ENCODE peak calls at places on chromosomes 12 and 14, in nine cellular contexts. One of them, this sample, is unnamed. For H3K9me3 and H3K4me1, the result is how much of the 10 kb centered on the place peaks cover.

GRCh38 chr14:100849432-100849831 is 23.5 kb downstream of the MEG3 start:
- DNase-seq in sigmoid colon: no peak
- DNase-seq in fibroblast of lung: peak
- DNase-seq in ovary: no peak
- DNase-seq in A549: no peak
- DNase-seq in stomach: no peak
- DNase-seq in K562: no peak
- DNase-seq in heart right ventricle: no peak
- DNase-seq in CD4-positive, CD25-positive, alpha-beta regulatory T cell: no peak
- DNase-seq in this sample: no peak

GRCh38 chr14:24813089-24813815 is 179.3 kb upstream of the GZMB start:
- DNase-seq in stomach: no peak
- DNase-seq in heart right ventricle: no peak
- DNase-seq in sigmoid colon: no peak
- DNase-seq in fibroblast of lung: no peak
- DNase-seq in A549: no peak
- DNase-seq in CD4-positive, CD25-positive, alpha-beta regulatory T cell: no peak
- DNase-seq in K562: no peak
- DNase-seq in ovary: no peak
- DNase-seq in this sample: no peak

GRCh38 chr14:54048311-54048710 is 91.7 kb upstream of the BMP4 start:
- DNase-seq in sigmoid colon: no peak
- DNase-seq in ovary: no peak
- DNase-seq in stomach: no peak
- DNase-seq in K562: no peak
- DNase-seq in CD4-positive, CD25-positive, alpha-beta regulatory T cell: no peak
- DNase-seq in heart right ventricle: no peak
- DNase-seq in A549: no peak
- DNase-seq in fibroblast of lung: no peak
- DNase-seq in this sample: no peak

GRCh38 chr14:102028733-102029132 is 58.1 kb downstream of the HSP90AA1 start:
- DNase-seq in CD4-positive, CD25-positive, alpha-beta regulatory T cell: no peak
- DNase-seq in fibroblast of lung: peak
- DNase-seq in heart right ventricle: no peak
- DNase-seq in A549: no peak
- DNase-seq in K562: no peak
- DNase-seq in sigmoid colon: no peak
- DNase-seq in ovary: no peak
- DNase-seq in stomach: no peak
- DNase-seq in this sample: no peak

GRCh38 chr12:65858831-65859230 is 34.5 kb downstream of the HMGA2 start:
- DNase-seq in ovary: no peak
- DNase-seq in heart right ventricle: no peak
- DNase-seq in A549: no peak
- DNase-seq in sigmoid colon: no peak
- DNase-seq in K562: no peak
- DNase-seq in stomach: no peak
- DNase-seq in CD4-positive, CD25-positive, alpha-beta regulatory T cell: no peak
- DNase-seq in fibroblast of lung: peak
- DNase-seq in this sample: no peak

GRCh38 chr12:55746147-55746912 is 3.4 kb downstream of the GDF11 start:
- DNase-seq in heart right ventricle: no peak
- DNase-seq in ovary: no peak
- DNase-seq in A549: no peak
- DNase-seq in sigmoid colon: peak
- DNase-seq in CD4-positive, CD25-positive, alpha-beta regulatory T cell: no peak
- DNase-seq in stomach: no peak
- DNase-seq in fibroblast of lung: peak
- DNase-seq in K562: no peak
- DNase-seq in this sample: no peak

GRCh38 chr14:26216797-26217196 is 381.0 kb downstream of the NOVA1 start:
- DNase-seq in sigmoid colon: no peak
- DNase-seq in ovary: no peak
- DNase-seq in A549: no peak
- DNase-seq in CD4-positive, CD25-positive, alpha-beta regulatory T cell: no peak
- DNase-seq in heart right ventricle: no peak
- DNase-seq in K562: no peak
- DNase-seq in stomach: no peak
- DNase-seq in fibroblast of lung: no peak
- DNase-seq in this sample: no peak

GRCh38 chr12:93526786-93527428 is 45.6 kb upstream of the SOCS2 start:
- DNase-seq in A549: peak
- DNase-seq in CD4-positive, CD25-positive, alpha-beta regulatory T cell: no peak
- DNase-seq in ovary: no peak
- DNase-seq in stomach: no peak
- DNase-seq in fibroblast of lung: peak
- DNase-seq in sigmoid colon: no peak
- DNase-seq in K562: no peak
- DNase-seq in heart right ventricle: no peak
- DNase-seq in this sample: no peak

DNA sequence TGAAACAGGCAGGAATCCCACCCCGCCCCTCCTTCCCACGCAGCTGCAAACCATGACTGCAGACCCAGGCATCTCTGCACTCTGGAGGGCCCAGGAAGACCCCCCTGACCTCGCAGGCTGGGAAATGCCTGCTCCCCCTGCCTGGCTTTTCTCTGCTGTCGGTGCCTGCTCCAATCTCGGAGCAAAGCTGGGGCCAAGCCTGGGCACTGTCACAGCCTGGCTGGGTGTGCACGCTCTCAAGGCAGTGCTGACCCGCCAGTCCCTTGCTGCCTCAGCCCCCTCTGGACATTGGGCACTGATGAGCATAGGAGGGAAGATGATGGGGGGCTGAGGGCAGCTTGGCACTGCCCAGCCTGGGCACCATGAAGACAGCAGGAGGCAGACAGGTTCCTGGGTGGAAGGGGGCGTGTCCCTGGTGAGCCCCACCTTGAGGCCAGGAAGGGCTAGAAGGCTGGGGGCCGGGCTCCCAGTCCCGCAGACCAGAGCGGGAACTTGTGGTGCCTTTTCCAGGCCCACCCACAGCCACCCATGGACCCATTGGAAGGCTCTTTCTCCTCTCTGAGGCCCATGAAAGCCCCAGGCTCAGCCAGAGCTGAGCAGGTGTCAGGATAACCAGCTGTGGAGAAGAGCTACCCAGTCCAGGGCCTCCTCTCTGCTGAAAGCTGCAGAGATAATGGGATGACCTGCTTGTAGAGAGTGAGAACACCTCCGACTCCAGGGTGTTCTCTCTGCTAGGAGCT is 10.7 kb upstream of the ZNF605 start:
- DNase-seq in sigmoid colon: no peak
- DNase-seq in CD4-positive, CD25-positive, alpha-beta regulatory T cell: no peak
- DNase-seq in A549: no peak
- DNase-seq in fibroblast of lung: no peak
- DNase-seq in K562: no peak
- DNase-seq in ovary: no peak
- DNase-seq in stomach: no peak
- DNase-seq in heart right ventricle: no peak
- DNase-seq in this sample: no peak
- H3K9me3 ChIP-seq in sigmoid colon: under half
- H3K9me3 ChIP-seq in CD4-positive, CD25-positive, alpha-beta regulatory T cell: under half
- H3K9me3 ChIP-seq in A549: half or more
- H3K9me3 ChIP-seq in fibroblast of lung: under half
- H3K9me3 ChIP-seq in K562: under half
- H3K9me3 ChIP-seq in ovary: under half
- H3K9me3 ChIP-seq in stomach: half or more
- H3K9me3 ChIP-seq in heart right ventricle: under half
- H3K9me3 ChIP-seq in this sample: under half

GRCh38 chr14:61662001-61662400 is 33.3 kb upstream of the HIF1A start:
- DNase-seq in sigmoid colon: no peak
- DNase-seq in heart right ventricle: no peak
- DNase-seq in A549: no peak
- DNase-seq in stomach: no peak
- DNase-seq in ovary: no peak
- DNase-seq in K562: no peak
- DNase-seq in CD4-positive, CD25-positive, alpha-beta regulatory T cell: peak
- DNase-seq in fibroblast of lung: peak
- DNase-seq in this sample: no peak

GRCh38 chr14:61656341-61656740 is 39.0 kb upstream of the HIF1A start:
- DNase-seq in stomach: no peak
- DNase-seq in heart right ventricle: no peak
- DNase-seq in fibroblast of lung: no peak
- DNase-seq in ovary: no peak
- DNase-seq in K562: no peak
- DNase-seq in CD4-positive, CD25-positive, alpha-beta regulatory T cell: no peak
- DNase-seq in A549: no peak
- DNase-seq in sigmoid colon: no peak
- DNase-seq in this sample: no peak

GRCh38 chr14:61661471-61661988 is 33.8 kb upstream of the HIF1A start:
- DNase-seq in heart right ventricle: no peak
- DNase-seq in fibroblast of lung: peak
- DNase-seq in ovary: no peak
- DNase-seq in stomach: no peak
- DNase-seq in CD4-positive, CD25-positive, alpha-beta regulatory T cell: no peak
- DNase-seq in K562: no peak
- DNase-seq in sigmoid colon: no peak
- DNase-seq in A549: no peak
- DNase-seq in this sample: no peak

GRCh38 chr14:61662437-61663311 is 32.6 kb upstream of the HIF1A start:
- DNase-seq in A549: peak
- DNase-seq in ovary: no peak
- DNase-seq in sigmoid colon: no peak
- DNase-seq in heart right ventricle: no peak
- DNase-seq in stomach: peak
- DNase-seq in K562: peak
- DNase-seq in CD4-positive, CD25-positive, alpha-beta regulatory T cell: peak
- DNase-seq in fibroblast of lung: peak
- DNase-seq in this sample: peak

DNA sequence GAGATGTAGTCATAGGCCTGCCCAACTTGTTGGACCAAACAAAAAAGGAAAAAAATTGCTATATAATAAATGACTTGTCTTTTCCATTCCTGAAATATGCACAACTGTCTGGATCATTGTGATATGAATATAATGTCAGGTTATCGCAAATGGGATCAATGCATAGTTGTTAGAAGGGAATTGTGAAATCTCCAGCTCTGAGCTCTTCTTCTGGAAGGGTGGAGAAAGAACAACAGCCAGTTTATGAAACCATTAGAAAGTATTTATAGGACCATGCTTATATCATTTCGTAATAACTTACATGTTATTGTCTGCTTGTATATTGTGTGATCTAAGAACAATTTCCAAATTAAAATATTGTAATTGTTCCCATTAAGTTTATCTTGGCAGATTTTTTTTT is 35.7 kb upstream of the HIF1A start:
- DNase-seq in ovary: no peak
- DNase-seq in stomach: no peak
- DNase-seq in fibroblast of lung: no peak
- DNase-seq in A549: no peak
- DNase-seq in CD4-positive, CD25-positive, alpha-beta regulatory T cell: no peak
- DNase-seq in heart right ventricle: no peak
- DNase-seq in K562: no peak
- DNase-seq in sigmoid colon: no peak
- DNase-seq in this sample: no peak
- H3K4me1 ChIP-seq in ovary: under half
- H3K4me1 ChIP-seq in stomach: under half
- H3K4me1 ChIP-seq in fibroblast of lung: under half
- H3K4me1 ChIP-seq in A549: under half
- H3K4me1 ChIP-seq in CD4-positive, CD25-positive, alpha-beta regulatory T cell: under half
- H3K4me1 ChIP-seq in heart right ventricle: half or more
- H3K4me1 ChIP-seq in K562: under half
- H3K4me1 ChIP-seq in sigmoid colon: under half
- H3K4me1 ChIP-seq in this sample: under half

GRCh38 chr12:9673404-9674225 is 4.1 kb downstream of the CLEC2D start:
- DNase-seq in ovary: peak
- DNase-seq in stomach: no peak
- DNase-seq in fibroblast of lung: peak
- DNase-seq in sigmoid colon: peak
- DNase-seq in K562: peak
- DNase-seq in A549: peak
- DNase-seq in CD4-positive, CD25-positive, alpha-beta regulatory T cell: peak
- DNase-seq in heart right ventricle: peak
- DNase-seq in this sample: peak

GRCh38 chr12:9668141-9669018 is 1.1 kb upstream of the CLEC2D start:
- DNase-seq in sigmoid colon: no peak
- DNase-seq in heart right ventricle: no peak
- DNase-seq in ovary: no peak
- DNase-seq in CD4-positive, CD25-positive, alpha-beta regulatory T cell: no peak
- DNase-seq in stomach: no peak
- DNase-seq in fibroblast of lung: peak
- DNase-seq in K562: no peak
- DNase-seq in A549: no peak
- DNase-seq in this sample: no peak

GRCh38 chr12:9669534-9669933 is at the start of gene CLEC2D:
- DNase-seq in A549: no peak
- DNase-seq in ovary: no peak
- DNase-seq in CD4-positive, CD25-positive, alpha-beta regulatory T cell: peak
- DNase-seq in heart right ventricle: no peak
- DNase-seq in stomach: no peak
- DNase-seq in K562: no peak
- DNase-seq in sigmoid colon: no peak
- DNase-seq in fibroblast of lung: peak
- DNase-seq in this sample: no peak

GRCh38 chr12:9667403-9667802 is 2.1 kb upstream of the CLEC2D start:
- DNase-seq in K562: no peak
- DNase-seq in fibroblast of lung: no peak
- DNase-seq in sigmoid colon: no peak
- DNase-seq in A549: no peak
- DNase-seq in stomach: no peak
- DNase-seq in CD4-positive, CD25-positive, alpha-beta regulatory T cell: no peak
- DNase-seq in heart right ventricle: no peak
- DNase-seq in ovary: no peak
- DNase-seq in this sample: no peak

DNA sequence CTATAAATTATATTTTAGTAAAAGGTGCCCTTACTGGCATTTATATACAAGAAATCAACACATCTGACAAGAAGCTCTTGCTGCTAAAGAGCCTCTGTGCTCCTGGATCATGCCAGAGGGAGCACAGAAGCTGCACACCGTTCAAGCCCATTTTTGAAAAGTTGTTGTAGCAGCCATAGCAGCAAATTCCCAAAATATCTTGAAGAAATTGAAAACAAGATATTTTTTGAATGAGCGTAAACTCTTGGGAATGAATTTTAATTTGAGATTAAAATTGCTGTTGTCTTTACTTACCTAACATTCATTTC is 540 bp upstream of the CLEC2D start:
- DNase-seq in fibroblast of lung: no peak
- DNase-seq in K562: no peak
- DNase-seq in stomach: no peak
- DNase-seq in A549: no peak
- DNase-seq in CD4-positive, CD25-positive, alpha-beta regulatory T cell: no peak
- DNase-seq in sigmoid colon: no peak
- DNase-seq in heart right ventricle: no peak
- DNase-seq in ovary: no peak
- DNase-seq in this sample: no peak
- H3K4me3 ChIP-seq in fibroblast of lung: no peak
- H3K4me3 ChIP-seq in K562: no peak
- H3K4me3 ChIP-seq in stomach: no peak
- H3K4me3 ChIP-seq in A549: no peak
- H3K4me3 ChIP-seq in CD4-positive, CD25-positive, alpha-beta regulatory T cell: peak
- H3K4me3 ChIP-seq in sigmoid colon: no peak
- H3K4me3 ChIP-seq in heart right ventricle: no peak
- H3K4me3 ChIP-seq in ovary: no peak
- H3K4me3 ChIP-seq in this sample: peak

DNA sequence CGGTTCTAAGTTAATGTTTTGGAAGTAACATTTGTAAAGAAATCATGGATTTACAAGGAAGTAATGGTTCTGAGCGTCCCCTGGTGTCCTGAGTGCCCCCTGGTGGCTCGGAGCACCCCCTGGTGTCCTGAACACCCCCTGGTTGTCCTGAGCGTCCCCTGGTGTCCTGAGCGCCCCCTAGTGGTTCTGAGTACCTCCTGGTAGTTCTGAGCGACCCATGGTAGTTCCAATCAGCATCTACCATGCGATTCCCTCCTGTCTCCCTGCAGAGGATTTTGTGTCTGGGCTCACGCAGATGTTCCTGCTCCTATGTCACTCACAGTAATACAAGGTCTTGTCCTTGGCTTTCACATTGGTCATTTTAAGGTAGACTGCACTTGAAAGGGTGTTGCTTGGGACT is 1352.9 kb downstream of the TMEM121 start:
- DNase-seq in heart right ventricle: peak
- DNase-seq in A549: peak
- DNase-seq in fibroblast of lung: no peak
- DNase-seq in sigmoid colon: no peak
- DNase-seq in ovary: peak
- DNase-seq in CD4-positive, CD25-positive, alpha-beta regulatory T cell: no peak
- DNase-seq in K562: peak
- DNase-seq in stomach: peak
- DNase-seq in this sample: no peak
- H3K9me3 ChIP-seq in heart right ventricle: under half
- H3K9me3 ChIP-seq in A549: under half
- H3K9me3 ChIP-seq in fibroblast of lung: under half
- H3K9me3 ChIP-seq in sigmoid colon: under half
- H3K9me3 ChIP-seq in ovary: under half
- H3K9me3 ChIP-seq in CD4-positive, CD25-positive, alpha-beta regulatory T cell: under half
- H3K9me3 ChIP-seq in K562: under half
- H3K9me3 ChIP-seq in stomach: under half
- H3K9me3 ChIP-seq in this sample: under half